ENCODE peak calls at places on chromosomes 2 and 18, in four cellular contexts. I is RCC 7860, Z is left cardiac atrium, G is progenitor cell of endocrine pancreas. S is an unnamed sample.

GRCh38 chr2:241887806-241888522 is 18.4 kb downstream of the RTP5 start:
- DNase-seq in Z (peak), I (no peak), G (no peak), S (no peak)

GRCh38 chr2:159146930-159147666 is 139.4 kb downstream of the WDSUB1 start:
- DNase-seq in I (no peak), G (no peak), Z (peak), S (no peak)

GRCh38 chr2:66872056-66872821 is 437.3 kb downstream of the MEIS1 start:
- DNase-seq in Z (no peak), G (no peak), I (no peak), S (no peak)

GRCh38 chr2:121974919-121975654 is 219.6 kb downstream of the TSN start:
- DNase-seq in G (peak), Z (peak), I (peak), S (peak)

GRCh38 chr2:113700186-113700841 is 56.1 kb downstream of the SLC35F5 start:
- DNase-seq in Z (peak), G (no peak), I (no peak), S (no peak)

GRCh38 chr18:24427484-24427883 is 1.0 kb downstream of the IMPACT start:
- DNase-seq in Z (no peak), G (no peak), I (peak), S (no peak)

GRCh38 chr2:137420744-137421143 is 543.5 kb upstream of the HNMT start:
- DNase-seq in Z (no peak), G (no peak), I (no peak), S (no peak)

GRCh38 chr2:172357442-172357841 is 69.9 kb upstream of the ITGA6 start:
- DNase-seq in G (no peak), I (no peak), Z (no peak), S (no peak)

GRCh38 chr18:55685638-55686037 is 97.6 kb upstream of the TCF4 start:
- DNase-seq in G (no peak), I (no peak), Z (no peak), S (no peak)

GRCh38 chr2:209771474-209772292 is at the start of gene UNC80:
- DNase-seq in Z (peak), G (peak), I (no peak), S (no peak)

GRCh38 chr2:47422560-47422959 is 19.6 kb downstream of the MSH2 start:
- DNase-seq in Z (no peak), I (peak), G (no peak), S (no peak)

GRCh38 chr2:160657206-160657605 is 163.6 kb upstream of the RBMS1 start:
- DNase-seq in Z (no peak), I (no peak), G (no peak), S (no peak)

GRCh38 chr2:71101656-71102055 is 28.4 kb downstream of the MCEE start:
- DNase-seq in G (no peak), Z (no peak), I (peak), S (no peak)

GRCh38 chr2:207991944-207992343 is 33.4 kb downstream of the PLEKHM3 start:
- DNase-seq in I (no peak), G (no peak), Z (no peak), S (no peak)

GRCh38 chr18:71212222-71212621 is 923.4 kb downstream of the SOCS6 start:
- DNase-seq in G (no peak), Z (no peak), I (no peak), S (no peak)

GRCh38 chr2:107358921-107359320 is 467.8 kb upstream of the RGPD4 start:
- DNase-seq in Z (no peak), I (peak), G (no peak), S (no peak)

GRCh38 chr2:23900133-23900926 is 26.6 kb downstream of the ATAD2B start:
- DNase-seq in I (peak), Z (no peak), G (no peak), S (no peak)

GRCh38 chr2:85106489-85107180 is 26.6 kb upstream of the TCF7L1 start:
- DNase-seq in I (no peak), Z (no peak), G (no peak), S (no peak)

GRCh38 chr18:47999801-48000248 is 69.4 kb upstream of the SMAD2 start:
- DNase-seq in I (no peak), G (no peak), Z (no peak), S (no peak)

GRCh38 chr2:238152811-238153688 is 5.7 kb upstream of the ERFE start:
- DNase-seq in Z (no peak), G (no peak), I (no peak), S (no peak)

GRCh38 chr2:238574490-238575271 is 148.0 kb downstream of the ASB1 start:
- DNase-seq in G (no peak), I (no peak), Z (no peak), S (no peak)

GRCh38 chr2:21251216-21251971 is 127.6 kb downstream of the TDRD15 start:
- DNase-seq in Z (no peak), I (no peak), G (no peak), S (no peak)

GRCh38 chr2:240131941-240132650 is 4.0 kb downstream of the COPS9 start:
- DNase-seq in Z (no peak), G (no peak), I (no peak), S (no peak)

S was measured in epithelial cell of proximal tubule.